ENCODE peak calls at places on chromosome 12, in four cellular contexts. J, I, R and H are unnamed samples.

GRCh38 chr12:96177013-96177412 is 17.2 kb upstream of the ELK3 start:
- DNase-seq in R (no peak), J (no peak), I (no peak), H (no peak)

GRCh38 chr12:109551108-109551507 is 22.2 kb downstream of the MMAB start:
- DNase-seq in R (no peak), J (no peak), I (no peak), H (no peak)

GRCh38 chr12:96397756-96398421 is 2.4 kb downstream of the CDK17 start:
- DNase-seq in R (no peak), I (no peak), J (no peak), H (no peak)

GRCh38 chr12:92462049-92462448 is 240.7 kb upstream of the PLEKHG7 start:
- DNase-seq in R (peak), J (no peak), I (peak), H (no peak)

GRCh38 chr12:131380220-131380957 is 330.5 kb upstream of the SFSWAP start:
- DNase-seq in R (no peak), J (no peak), I (no peak), H (no peak)

GRCh38 chr12:28787151-28787550 is 361.9 kb upstream of the FAR2 start:
- DNase-seq in J (no peak), I (no peak), R (no peak), H (no peak)

GRCh38 chr12:75666126-75666979 is 154.9 kb upstream of the KRR1 start:
- DNase-seq in J (no peak), I (peak), R (no peak), H (no peak)

GRCh38 chr12:49489720-49490119 is 49.1 kb upstream of the KCNH3 start:
- DNase-seq in I (no peak), J (no peak), R (no peak), H (no peak)

GRCh38 chr12:95231190-95231589 is 13.6 kb downstream of the VEZT start:
- DNase-seq in J (peak), R (no peak), I (no peak), H (peak)

GRCh38 chr12:90152897-90153624 is 444.4 kb upstream of the ATP2B1 start:
- DNase-seq in R (no peak), I (no peak), J (no peak), H (no peak)

GRCh38 chr12:132261328-132262138 is 67.9 kb downstream of the GALNT9 start:
- DNase-seq in J (no peak), R (no peak), I (no peak), H (no peak)

GRCh38 chr12:77968571-77968970 is 137.9 kb downstream of the NAV3 start:
- DNase-seq in I (no peak), R (no peak), J (no peak), H (no peak)
- TF ChIP-seq CHD4 in I (no peak), R (no peak), J (no peak), H (no peak)

DNA sequence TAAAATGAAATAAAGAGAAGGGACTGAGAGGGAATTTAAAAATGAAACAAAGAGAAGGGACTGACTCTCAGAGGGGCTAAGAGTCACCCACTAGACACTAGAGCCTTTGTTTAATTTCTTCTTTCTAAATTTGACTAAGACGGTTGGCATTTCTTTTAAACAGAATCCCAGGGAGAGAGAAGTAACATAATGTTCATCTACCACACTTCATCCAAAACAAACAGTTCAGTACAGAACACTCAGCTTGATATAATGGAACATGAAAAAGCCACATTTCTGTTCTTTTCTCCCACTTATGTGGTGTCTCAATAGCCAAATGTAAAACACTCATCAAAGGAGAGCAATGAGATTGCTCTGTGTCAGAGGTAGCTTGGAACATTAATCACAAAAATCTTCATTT is 10.1 kb upstream of the NT5DC3 start:
- DNase-seq in J (no peak), I (no peak), R (no peak), H (no peak)
- TF ChIP-seq CHD4 in J (no peak), I (no peak), R (no peak), H (no peak)

GRCh38 chr12:4355150-4355842 is 24.2 kb downstream of the FGF23 start:
- DNase-seq in R (no peak), I (no peak), J (no peak), H (no peak)

GRCh38 chr12:4353785-4354208 is 25.7 kb downstream of the FGF23 start:
- DNase-seq in J (peak), I (no peak), R (no peak), H (no peak)

DNA sequence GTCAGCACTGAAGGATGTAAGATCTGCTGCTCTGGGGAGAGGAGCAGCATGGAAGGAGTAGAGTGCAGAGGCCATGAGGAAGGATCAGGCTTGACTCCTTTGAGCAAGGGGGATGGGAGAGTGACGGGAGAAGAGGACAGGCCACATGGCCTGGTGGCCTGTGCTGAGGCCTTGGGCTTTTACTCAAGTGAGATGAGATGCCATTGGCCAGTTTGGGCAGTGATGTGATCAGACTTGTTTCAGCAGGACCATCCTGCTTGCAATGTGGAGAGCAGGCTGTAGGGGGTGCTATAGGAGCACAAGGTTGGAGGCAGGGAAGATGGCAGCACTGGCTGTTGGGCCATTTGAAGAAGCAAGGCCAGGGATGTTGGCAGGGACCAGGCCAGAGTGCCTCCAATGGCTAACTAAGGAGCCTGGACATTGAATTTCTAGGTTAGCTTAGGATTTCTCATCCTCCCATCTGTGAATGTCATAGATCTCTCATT is 23.6 kb downstream of the FGF23 start:
- DNase-seq in R (no peak), I (peak), J (peak), H (peak)
- TF ChIP-seq CHD4 in R (no peak), I (no peak), J (no peak), H (no peak)

GRCh38 chr12:121849211-121849610 is 9.4 kb downstream of the HPD start:
- DNase-seq in R (no peak), I (no peak), J (no peak), H (no peak)

GRCh38 chr12:121845699-121846098 is 13.0 kb downstream of the HPD start:
- DNase-seq in R (no peak), I (no peak), J (no peak), H (no peak)

GRCh38 chr12:121849660-121850059 is 9.0 kb downstream of the HPD start:
- DNase-seq in R (no peak), I (no peak), J (no peak), H (no peak)
- TF ChIP-seq CHD4 in R (no peak), I (no peak), J (no peak), H (no peak)

GRCh38 chr12:114858388-114859146 is 174.6 kb upstream of the TBX3 start:
- DNase-seq in I (peak), J (no peak), R (no peak), H (peak)
- TF ChIP-seq CHD4 in I (no peak), J (no peak), R (no peak), H (no peak)

GRCh38 chr12:68162374-68162773 is 2.8 kb upstream of the IFNG start:
- DNase-seq in I (no peak), J (no peak), R (no peak), H (no peak)
- TF ChIP-seq CHD4 in I (no peak), J (no peak), R (no peak), H (no peak)

GRCh38 chr12:15794196-15794595 is 5.0 kb upstream of the EPS8 start:
- DNase-seq in I (no peak), R (no peak), J (no peak), H (no peak)

GRCh38 chr12:15783288-15783687 is 5.9 kb downstream of the EPS8 start:
- DNase-seq in J (no peak), R (no peak), I (no peak), H (no peak)

GRCh38 chr12:15787801-15788200 is 1.4 kb downstream of the EPS8 start:
- DNase-seq in I (no peak), R (no peak), J (no peak), H (no peak)

GRCh38 chr12:15789215-15790171 is at the start of gene EPS8:
- DNase-seq in I (peak), R (peak), J (no peak), H (peak)

DNA sequence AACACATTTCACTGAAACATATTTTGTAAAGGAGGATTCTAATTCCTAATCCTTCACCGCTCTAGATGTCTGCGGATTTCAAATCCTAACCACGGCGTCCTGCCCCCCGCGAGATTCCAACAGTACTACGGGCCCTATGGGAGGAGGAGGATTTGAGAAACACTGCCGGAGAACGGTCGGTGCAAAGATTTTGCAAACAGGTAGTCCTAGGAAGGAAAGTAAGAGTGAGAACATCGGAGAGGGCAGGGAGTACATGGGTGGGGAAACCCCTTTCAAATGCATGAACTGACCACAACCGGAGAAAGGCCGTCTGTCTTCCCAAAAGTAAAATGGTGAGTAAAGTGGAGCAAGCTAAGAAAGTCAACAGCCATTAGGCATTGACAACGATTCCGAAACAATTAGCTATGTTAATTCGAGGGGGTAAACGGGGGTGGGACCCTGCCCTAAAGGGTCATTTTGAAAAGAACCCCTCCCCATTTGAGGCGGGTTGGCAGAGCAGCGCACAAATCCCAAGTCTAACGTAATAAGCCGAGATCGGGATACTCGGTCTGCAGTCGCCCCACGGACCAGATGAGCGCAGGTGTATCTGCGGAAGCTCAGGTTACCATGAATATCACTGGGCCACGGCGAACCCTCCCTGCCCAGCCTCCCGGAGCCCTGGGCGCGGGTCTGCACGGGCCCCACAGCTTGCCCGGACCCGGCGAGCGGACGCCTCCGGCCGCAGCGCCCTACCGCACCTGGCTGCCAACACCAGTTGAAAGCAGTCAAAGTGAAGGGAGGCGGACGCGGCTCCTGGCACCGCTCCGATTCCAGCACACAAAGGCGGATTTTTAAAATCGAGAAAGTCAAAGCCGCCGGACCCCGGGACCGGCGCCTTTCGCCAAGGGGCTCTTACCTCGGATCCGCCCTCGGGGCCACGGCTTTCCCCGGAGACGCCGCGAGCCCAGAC is 648 bp downstream of the EPS8 start:
- DNase-seq in J (no peak), I (peak), R (peak), H (peak)
- TF ChIP-seq CHD4 in J (no peak), I (no peak), R (no peak), H (no peak)